ENCODE peak calls at places on chromosomes 16 and 17, in seven cellular contexts. J, Y, S, D, E, W and T are unnamed samples. For H3K9me3, the result is how much of the 10 kb centered on the place peaks cover.

GRCh38 chr17:76388966-76389888 is 4.8 kb downstream of the SPHK1 start:
- DNase-seq in E (no peak), S (no peak), J (no peak), D (no peak), W (no peak), Y (no peak), T (no peak)

GRCh38 chr17:72092710-72093322 is 28.0 kb upstream of the SOX9 start:
- DNase-seq in D (no peak), S (no peak), J (no peak), E (no peak), Y (no peak), W (no peak), T (no peak)

GRCh38 chr17:45090711-45091110 is 29.6 kb downstream of the NMT1 start:
- DNase-seq in S (no peak), E (no peak), D (no peak), J (no peak), W (no peak), Y (no peak), T (no peak)

GRCh38 chr17:75418523-75419050 is 13.1 kb upstream of the GRB2 start:
- DNase-seq in W (no peak), E (no peak), J (no peak), S (no peak), D (no peak), Y (no peak), T (no peak)

GRCh38 chr17:74351552-74352210 is 10.0 kb downstream of the BTBD17 start:
- DNase-seq in J (no peak), D (no peak), W (no peak), E (no peak), S (peak), Y (no peak), T (peak)

GRCh38 chr16:85360323-85361277 is 248.3 kb upstream of the CIBAR2 start:
- DNase-seq in Y (no peak), J (peak), D (peak), E (peak), S (peak), W (no peak), T (no peak)

GRCh38 chr17:28967240-28968135 is 16.2 kb upstream of the PHF12 start:
- DNase-seq in D (no peak), Y (no peak), J (no peak), S (no peak), W (no peak), E (no peak), T (no peak)

GRCh38 chr16:70156207-70156978 is 17.2 kb upstream of the CLEC18C start:
- DNase-seq in Y (no peak), S (no peak), J (no peak), W (no peak), D (no peak), E (no peak), T (no peak)

GRCh38 chr17:66604381-66604780 is 230.5 kb upstream of the CACNG5 start:
- DNase-seq in D (no peak), S (no peak), W (no peak), Y (no peak), E (no peak), J (no peak), T (no peak)

GRCh38 chr16:27238016-27238587 is 30.5 kb downstream of the NSMCE1 start:
- DNase-seq in E (no peak), W (no peak), Y (peak), D (peak), J (no peak), S (peak), T (no peak)

GRCh38 chr17:54172654-54173316 is 350.1 kb downstream of the KIF2B start:
- DNase-seq in E (peak), S (peak), Y (no peak), J (no peak), W (no peak), D (no peak), T (peak)

GRCh38 chr16:81837312-81837748 is 58.2 kb downstream of the PLCG2 start:
- DNase-seq in W (no peak), S (no peak), J (no peak), D (no peak), Y (no peak), E (no peak), T (no peak)

GRCh38 chr17:50095626-50096037 is 481 bp downstream of the PDK2 start:
- DNase-seq in J (no peak), D (no peak), E (no peak), S (peak), Y (no peak), W (no peak), T (no peak)

GRCh38 chr16:56343661-56344517 is 81.5 kb downstream of the AMFR start:
- DNase-seq in W (no peak), D (no peak), J (no peak), E (no peak), Y (no peak), S (no peak), T (no peak)

GRCh38 chr16:89298826-89299225 is 81.3 kb downstream of the ZNF778 start:
- DNase-seq in E (no peak), J (no peak), S (no peak), W (no peak), Y (no peak), D (no peak), T (no peak)

GRCh38 chr16:89295915-89296314 is 78.4 kb downstream of the ZNF778 start:
- DNase-seq in W (no peak), D (no peak), J (no peak), S (no peak), E (no peak), Y (no peak), T (no peak)

GRCh38 chr16:89300311-89300975 is 82.9 kb downstream of the ZNF778 start:
- DNase-seq in E (no peak), J (peak), Y (no peak), S (no peak), W (no peak), D (no peak), T (no peak)

GRCh38 chr16:89297156-89297869 is 79.8 kb downstream of the ZNF778 start:
- DNase-seq in Y (no peak), S (no peak), W (no peak), J (no peak), E (no peak), D (no peak), T (no peak)

GRCh38 chr16:89297870-89298545 is 80.5 kb downstream of the ZNF778 start:
- DNase-seq in J (no peak), S (no peak), D (no peak), E (no peak), Y (no peak), W (no peak), T (no peak)
- H3K27ac ChIP-seq in J (peak), S (no peak), D (no peak), E (no peak), Y (no peak), W (no peak), T (no peak)

GRCh38 chr17:22278302-22279275 is 586.3 kb downstream of the KCNJ18 start:
- DNase-seq in S (no peak), W (no peak), J (no peak), E (no peak), Y (no peak), D (no peak), T (no peak)
- H3K9me3 ChIP-seq in S (under half), W (under half), J (under half), E (under half), Y (under half), D (under half), T (under half)

DNA sequence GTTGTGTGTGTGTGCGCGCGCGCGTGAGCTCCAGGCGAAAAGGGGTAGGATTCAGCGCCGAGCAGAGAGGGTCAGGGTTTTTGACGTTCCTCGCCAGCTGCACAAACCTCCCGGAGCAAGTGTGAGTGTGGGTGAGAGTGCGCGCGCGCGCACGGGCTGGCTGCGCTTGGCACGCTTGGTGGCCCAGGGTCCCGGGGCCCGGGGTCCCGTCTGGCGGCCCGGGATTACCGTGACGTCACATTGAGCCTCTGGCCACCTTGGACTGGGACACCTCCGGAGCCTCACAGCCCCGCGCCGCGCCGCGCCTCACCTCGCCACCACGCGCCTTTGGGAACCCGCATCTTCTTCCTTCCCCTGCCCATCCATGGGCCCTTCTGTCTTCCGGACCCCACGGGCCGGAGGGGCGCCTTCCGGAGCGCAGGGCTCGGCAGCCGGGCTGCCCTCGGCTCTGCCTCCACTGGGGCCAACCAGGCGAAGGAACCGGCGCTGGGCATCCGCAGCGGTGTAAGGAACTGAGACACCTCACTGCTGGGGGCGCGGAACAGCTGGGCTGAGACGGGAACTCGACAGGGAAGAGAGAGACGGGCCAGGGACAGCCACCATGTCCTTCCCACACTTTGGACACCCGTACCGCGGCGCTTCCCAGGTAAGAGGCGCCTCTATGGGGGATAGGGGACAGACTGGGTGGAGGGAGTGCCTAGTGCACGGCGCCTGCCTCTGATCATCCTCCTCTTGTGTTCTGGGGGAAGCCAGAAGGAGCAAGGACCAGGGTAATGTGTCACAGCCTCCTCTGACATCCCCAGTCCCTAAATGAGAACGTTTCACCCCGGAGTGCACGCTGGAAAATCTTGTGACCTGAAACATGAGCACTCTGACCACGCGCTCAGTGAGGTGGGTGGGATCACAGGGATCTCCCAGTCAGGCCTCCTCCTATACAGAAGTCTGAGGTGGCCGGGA is 766 bp downstream of the IRX6 start:
- DNase-seq in D (no peak), J (no peak), E (no peak), S (no peak), Y (no peak), W (no peak), T (peak)
- TF ChIP-seq CTCF in D (no peak), J (no peak), E (no peak), S (no peak), Y (no peak), W (no peak), T (no peak)

GRCh38 chr16:31003744-31004143 is 6.7 kb downstream of the STX1B start:
- DNase-seq in S (no peak), Y (no peak), D (no peak), E (no peak), J (no peak), W (no peak), T (no peak)
- H3K27ac ChIP-seq in S (no peak), Y (peak), D (no peak), E (no peak), J (no peak), W (no peak), T (no peak)

GRCh38 chr17:69969897-69970296 is 105.1 kb upstream of the KCNJ16 start:
- DNase-seq in D (no peak), S (no peak), E (no peak), Y (no peak), J (no peak), W (no peak), T (no peak)
- H3K9me3 ChIP-seq in D (under half), S (under half), E (under half), Y (under half), J (under half), W (under half), T (under half)

DNA sequence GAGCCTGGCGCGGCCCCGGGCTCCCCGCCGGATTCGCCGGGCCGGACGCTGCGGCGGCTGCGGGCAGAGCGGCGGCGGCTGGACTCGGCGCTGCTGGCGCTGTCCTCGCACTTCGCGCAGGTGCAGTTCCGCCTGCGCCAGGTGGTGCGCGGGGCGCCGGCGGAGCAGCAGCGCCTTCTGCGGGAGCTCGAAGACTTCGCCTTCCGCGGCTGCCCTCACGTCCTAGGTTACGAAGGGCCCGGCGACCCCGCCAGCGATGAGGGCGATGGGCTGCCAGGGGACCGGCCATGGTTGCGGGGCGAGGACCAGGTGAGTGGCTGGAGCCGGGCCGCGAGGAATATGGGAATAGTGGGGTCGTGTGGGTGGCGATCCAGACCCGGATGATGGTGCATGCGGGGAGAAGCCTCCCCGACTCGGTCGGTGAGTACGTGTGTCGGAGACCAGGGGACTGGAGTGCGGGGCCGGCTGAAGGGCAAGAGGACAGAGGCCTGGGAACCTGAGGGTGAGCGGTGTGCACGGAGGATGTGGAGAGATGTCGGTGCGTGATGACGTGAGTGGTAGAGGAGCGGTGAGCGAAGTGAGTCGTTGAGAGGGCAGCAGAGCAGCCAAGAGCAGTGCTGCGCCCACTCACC is 517 bp downstream of the RUNDC1 start:
- DNase-seq in S (peak), J (peak), Y (peak), W (no peak), E (peak), D (peak), T (no peak)
- TF ChIP-seq CTCF in S (peak), J (no peak), Y (no peak), W (no peak), E (peak), D (no peak), T (no peak)

GRCh38 chr17:47204722-47205418 is 4.3 kb upstream of the MYL4 start:
- DNase-seq in S (no peak), Y (no peak), D (no peak), J (no peak), E (peak), W (no peak), T (no peak)
- H3K27ac ChIP-seq in S (peak), Y (peak), D (peak), J (peak), E (peak), W (peak), T (no peak)

GRCh38 chr17:4544656-4545216 is 10.4 kb downstream of the MYBBP1A start:
- DNase-seq in S (no peak), E (no peak), D (no peak), J (no peak), W (no peak), Y (no peak), T (no peak)
- H3K9me3 ChIP-seq in S (under half), E (under half), D (under half), J (under half), W (under half), Y (under half), T (under half)

GRCh38 chr17:61313515-61314326 is 85.9 kb upstream of the TBX2 start:
- DNase-seq in W (no peak), E (no peak), S (no peak), D (no peak), Y (no peak), J (no peak), T (no peak)

GRCh38 chr17:61317779-61318178 is 81.9 kb upstream of the TBX2 start:
- DNase-seq in Y (no peak), J (no peak), D (no peak), E (peak), S (no peak), W (no peak), T (no peak)

GRCh38 chr17:61312406-61313295 is 87.0 kb upstream of the TBX2 start:
- DNase-seq in S (no peak), J (no peak), E (no peak), Y (no peak), W (no peak), D (no peak), T (no peak)

GRCh38 chr17:61316633-61317032 is 83.0 kb upstream of the TBX2 start:
- DNase-seq in D (no peak), Y (no peak), J (no peak), W (no peak), S (no peak), E (no peak), T (no peak)

GRCh38 chr17:61314368-61315078 is 85.1 kb upstream of the TBX2 start:
- DNase-seq in S (peak), E (no peak), Y (no peak), W (peak), J (peak), D (no peak), T (no peak)
- TF ChIP-seq CTCF in S (peak), E (no peak), Y (no peak), W (peak), J (no peak), D (no peak), T (no peak)